ENCODE peak calls at places on chromosomes 2 and 18, in nine cellular contexts. E, U, L, G, D, J, I, C and Q are unnamed samples.

GRCh38 chr18:37282386-37283037 is 283.1 kb downstream of the CELF4 start:
- DNase-seq in J (no peak), G (peak), C (peak), L (no peak), I (no peak), E (peak), U (no peak), D (no peak), Q (no peak)

GRCh38 chr2:234496835-234497591 is at the start of gene ARL4C:
- DNase-seq in I (peak), C (peak), E (peak), J (peak), G (peak), D (peak), U (peak), L (peak), Q (no peak)

GRCh38 chr2:166882851-166883250 is 5.4 kb upstream of the XIRP2 start:
- DNase-seq in C (no peak), J (no peak), L (no peak), E (no peak), D (no peak), U (no peak), I (no peak), G (no peak), Q (no peak)

GRCh38 chr18:55988537-55988936 is 400.5 kb upstream of the TCF4 start:
- DNase-seq in U (no peak), I (peak), E (no peak), G (no peak), C (no peak), D (no peak), L (no peak), J (no peak), Q (no peak)

GRCh38 chr18:70280007-70280925 is 8.6 kb upstream of the SOCS6 start:
- DNase-seq in J (no peak), U (peak), C (no peak), I (peak), E (peak), L (no peak), D (peak), G (peak), Q (no peak)

GRCh38 chr2:170770008-170770303 is 222 bp upstream of the ERICH2 start:
- DNase-seq in C (no peak), I (no peak), L (no peak), E (no peak), U (no peak), D (no peak), J (no peak), G (no peak), Q (no peak)

GRCh38 chr2:98709530-98709929 is 21.4 kb downstream of the MGAT4A start:
- DNase-seq in I (no peak), D (no peak), E (no peak), L (no peak), U (peak), C (no peak), J (no peak), G (no peak), Q (no peak)

GRCh38 chr2:43080626-43081025 is 145.8 kb downstream of the ZFP36L2 start:
- DNase-seq in C (no peak), G (no peak), J (peak), L (peak), I (no peak), D (no peak), E (no peak), U (no peak), Q (no peak)

GRCh38 chr2:189249171-189249570 is 69.6 kb upstream of the COL5A2 start:
- DNase-seq in I (no peak), L (no peak), J (no peak), U (no peak), G (no peak), E (no peak), D (no peak), C (no peak), Q (no peak)

DNA sequence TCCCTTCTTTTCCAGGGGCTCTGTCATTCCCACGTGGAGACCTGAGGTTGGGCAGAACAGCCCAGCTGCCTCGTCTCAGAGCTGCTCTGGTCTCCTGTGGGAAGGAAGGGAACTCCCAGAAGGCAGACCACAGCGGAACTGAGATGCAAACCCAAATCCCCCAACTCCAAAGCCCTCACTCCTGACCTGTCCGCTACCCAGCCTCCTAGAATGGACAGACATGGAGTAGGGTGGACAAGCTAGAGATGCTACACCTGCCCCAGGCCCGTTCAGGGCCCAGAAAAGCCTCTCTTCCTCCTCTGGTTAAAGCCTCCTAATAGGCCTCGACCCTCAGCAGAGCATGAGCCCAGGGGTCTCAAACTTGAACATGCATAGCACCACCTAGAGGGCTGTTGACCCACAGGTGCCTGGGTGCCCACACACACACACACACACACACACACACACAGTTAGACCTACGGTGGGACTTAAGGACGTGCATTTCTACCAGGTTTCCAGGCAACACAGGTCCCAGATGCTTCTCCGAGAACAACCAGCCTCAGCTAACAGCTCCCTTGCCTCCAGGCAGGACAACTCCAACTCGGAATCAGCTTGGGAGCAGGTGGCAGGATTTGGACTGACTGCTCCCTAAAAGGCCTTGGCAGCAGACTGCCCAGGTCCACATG is 93.5 kb downstream of the TNS1 start:
- DNase-seq in J (no peak), E (no peak), U (no peak), D (no peak), G (no peak), I (peak), L (no peak), C (peak), Q (no peak)
- TF ChIP-seq CTCF in J (no peak), E (no peak), U (no peak), D (no peak), G (no peak), I (no peak), L (no peak), C (peak), Q (no peak)

DNA sequence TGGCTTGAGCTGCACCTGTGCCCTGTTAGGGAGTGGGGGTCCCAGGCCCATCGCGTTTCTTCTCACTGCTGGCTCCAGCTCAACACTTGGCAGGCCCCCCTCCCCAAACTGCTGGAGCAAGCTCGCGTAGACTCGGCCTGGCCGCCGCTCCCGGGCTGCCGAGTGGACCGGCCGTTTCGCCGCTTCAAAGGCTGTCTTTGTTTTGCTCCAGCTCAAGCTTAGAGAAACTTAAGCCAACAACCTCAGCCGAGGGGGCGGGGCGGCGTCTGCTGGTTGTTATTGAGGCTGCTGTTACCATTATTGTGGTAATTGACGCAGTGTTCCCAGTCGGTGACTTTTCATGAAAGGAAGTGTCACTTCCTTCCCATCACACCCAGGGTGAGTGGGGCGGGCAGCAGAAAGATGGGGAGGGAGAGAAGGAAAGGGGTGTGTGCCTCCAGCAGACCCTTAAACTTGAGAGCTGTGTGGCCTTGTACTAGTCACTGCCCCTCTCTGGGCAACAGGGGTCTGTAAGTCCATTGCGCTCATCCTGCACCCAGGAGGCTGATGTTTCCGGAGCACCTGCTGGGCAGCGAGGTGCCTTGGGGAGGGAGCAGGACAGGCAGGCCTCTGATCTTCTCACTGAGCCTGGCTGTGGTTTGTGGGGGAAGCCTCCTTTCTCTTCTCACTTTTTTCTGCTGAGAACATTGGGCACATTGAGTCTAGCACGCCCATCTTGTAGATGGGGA is 2.1 kb downstream of the ARID5A start:
- DNase-seq in D (peak), C (peak), I (peak), G (no peak), L (peak), U (peak), J (peak), E (no peak), Q (peak)
- TF ChIP-seq POLR2A in D (no peak), C (no peak), I (no peak), G (no peak), L (peak), U (no peak), J (peak), E (no peak), Q (no peak)

DNA sequence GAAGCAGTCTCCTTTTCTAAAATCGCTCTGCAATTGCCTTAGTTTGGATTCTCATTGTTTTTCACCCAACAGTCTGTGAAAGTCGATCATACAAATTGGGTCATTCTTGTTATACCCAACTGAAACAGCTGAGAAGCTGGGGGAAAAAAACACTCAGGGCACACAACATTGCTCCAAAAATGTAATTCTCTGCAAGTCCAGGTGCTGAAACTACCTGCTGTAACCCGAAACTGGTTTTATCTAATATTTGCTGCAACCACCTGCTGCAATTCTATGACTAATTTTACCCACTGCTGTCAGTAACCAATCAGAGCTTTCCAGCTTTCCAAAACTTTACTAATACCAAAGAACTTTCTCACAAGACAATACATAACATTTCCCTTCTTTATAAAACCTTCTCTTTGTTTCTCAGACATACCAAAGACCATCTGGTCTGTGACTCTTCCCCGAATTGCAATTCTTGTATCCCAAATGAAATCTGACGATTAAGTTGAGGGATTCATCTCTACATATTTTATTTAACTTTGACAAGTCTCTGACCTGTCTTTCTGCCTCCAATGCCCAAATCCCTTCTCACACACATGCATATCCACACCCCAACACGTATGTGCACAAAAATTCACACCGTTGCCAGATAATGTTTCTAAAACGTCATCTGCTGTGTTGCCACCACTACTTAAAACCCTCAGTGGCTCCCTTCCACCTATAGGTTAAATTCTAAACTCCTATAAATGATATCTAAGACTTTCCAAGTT is 198.3 kb downstream of the PIEZO2 start:
- DNase-seq in E (no peak), C (no peak), D (no peak), I (no peak), U (peak), J (no peak), G (no peak), L (no peak), Q (no peak)
- H3K4me3 ChIP-seq in E (no peak), C (no peak), D (no peak), I (no peak), U (no peak), J (no peak), G (no peak), L (no peak), Q (no peak)

GRCh38 chr18:25921677-25922421 is 168.6 kb downstream of the SS18 start:
- DNase-seq in E (peak), D (peak), G (peak), J (no peak), C (peak), I (no peak), L (peak), U (peak), Q (no peak)
- TF ChIP-seq CTCF in E (peak), D (peak), G (peak), J (no peak), C (peak), I (peak), L (peak), U (peak), Q (peak)

GRCh38 chr2:20617892-20618467 is 32.9 kb downstream of the HS1BP3 start:
- DNase-seq in E (peak), G (peak), J (peak), C (peak), I (peak), U (peak), D (peak), L (peak), Q (peak)
- TF ChIP-seq POLR2A in E (no peak), G (peak), J (peak), C (peak), I (peak), U (no peak), D (no peak), L (no peak), Q (no peak)

DNA sequence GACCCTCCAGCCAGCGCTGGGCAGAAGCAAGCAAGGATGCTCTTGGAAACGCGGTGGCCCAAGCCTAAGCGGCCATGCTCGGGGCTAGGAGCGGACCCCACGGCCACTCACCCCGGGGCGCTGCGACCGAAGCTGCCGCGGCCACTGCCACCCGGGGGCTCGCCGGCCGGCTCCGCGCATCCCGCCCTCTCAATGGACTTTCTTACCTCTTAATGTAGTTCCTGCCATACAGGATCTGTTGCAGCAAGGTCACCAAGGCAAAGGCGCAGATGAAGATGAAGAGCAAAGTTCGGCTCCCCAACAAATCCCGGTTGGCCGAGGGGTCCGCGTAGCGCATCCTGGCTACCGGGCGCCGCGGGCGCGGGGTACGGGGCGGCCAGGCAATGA is 688 bp downstream of the ST8SIA5 start:
- DNase-seq in G (no peak), E (no peak), U (no peak), C (no peak), D (peak), I (no peak), J (no peak), L (no peak), Q (no peak)
- H3K4me3 ChIP-seq in G (no peak), E (no peak), U (no peak), C (no peak), D (peak), I (peak), J (peak), L (no peak), Q (peak)

GRCh38 chr2:925711-926110 is 24.9 kb upstream of the SNTG2 start:
- DNase-seq in E (no peak), I (no peak), G (no peak), C (no peak), J (no peak), U (no peak), D (no peak), L (no peak), Q (no peak)

GRCh38 chr2:924202-924601 is 26.4 kb upstream of the SNTG2 start:
- DNase-seq in I (no peak), J (no peak), G (no peak), E (no peak), U (no peak), C (no peak), L (no peak), D (no peak), Q (no peak)

GRCh38 chr2:926259-926780 is 24.3 kb upstream of the SNTG2 start:
- DNase-seq in C (no peak), E (no peak), I (no peak), G (no peak), D (peak), U (no peak), J (no peak), L (no peak), Q (no peak)

GRCh38 chr2:924701-925100 is 25.9 kb upstream of the SNTG2 start:
- DNase-seq in L (no peak), I (no peak), G (no peak), C (no peak), D (no peak), J (no peak), U (no peak), E (no peak), Q (no peak)

GRCh38 chr2:925309-925708 is 25.3 kb upstream of the SNTG2 start:
- DNase-seq in D (no peak), E (no peak), L (no peak), J (no peak), U (no peak), I (no peak), G (no peak), C (no peak), Q (no peak)
- TF ChIP-seq CTCF in D (no peak), E (no peak), L (no peak), J (no peak), U (no peak), I (no peak), G (no peak), C (no peak), Q (no peak)

DNA sequence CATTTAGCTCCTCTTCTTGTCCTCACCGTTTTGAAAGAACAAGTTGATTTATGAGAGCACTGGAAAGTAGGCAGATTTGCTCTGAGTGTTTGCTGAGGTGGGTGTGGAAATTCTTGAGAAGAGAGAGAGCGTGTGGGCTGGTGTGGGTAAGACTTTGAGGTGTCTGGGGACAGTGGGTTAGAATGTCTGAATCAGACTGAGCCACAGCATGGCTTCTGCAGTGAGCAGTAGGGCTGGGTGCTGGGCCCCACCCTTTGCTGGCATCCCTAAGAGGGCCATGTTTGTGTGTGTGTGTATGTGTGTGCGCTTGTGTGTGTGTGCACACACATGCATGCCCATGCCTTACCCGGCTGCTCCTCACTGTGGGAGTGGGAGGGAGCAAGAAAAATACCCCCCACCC is 63.7 kb downstream of the COPS8 start:
- DNase-seq in L (no peak), J (no peak), G (no peak), I (no peak), D (no peak), U (no peak), E (no peak), C (no peak), Q (no peak)
- TF ChIP-seq POLR2A in L (no peak), J (no peak), G (no peak), I (no peak), D (no peak), U (no peak), E (no peak), C (no peak), Q (no peak)